ENCODE peak calls at places on chromosomes 1 and 21, in nine cellular contexts. R, B, C, I, G, E, X, A and D are unnamed samples.
A peak's percentile ranks its signal among the peaks of the same experiment; 100 is the strongest.

GRCh38 chr1:218345673-218346390 is 696 bp downstream of the TGFB2 start:
- DNase-seq in C (peak; percentile 67), X (peak; percentile 75), G (peak; percentile 82), E (no peak), B (peak; percentile 70), I (no peak), R (peak; percentile 53), A (peak; percentile 85), D (no peak)

GRCh38 chr1:168112673-168113305 is 23.9 kb downstream of the GPR161 start:
- DNase-seq in B (peak; percentile 30), A (no peak), I (peak; percentile 22), E (no peak), G (peak; percentile 73), C (peak; percentile 52), R (no peak), X (no peak), D (peak; percentile 62)

GRCh38 chr1:63861055-63861691 is 87.4 kb downstream of the ROR1 start:
- DNase-seq in R (no peak), C (no peak), I (no peak), B (no peak), G (no peak), X (peak; percentile 39), A (no peak), E (no peak), D (no peak)

GRCh38 chr1:169201084-169201619 is 94.7 kb downstream of the ATP1B1 start:
- DNase-seq in I (no peak), A (no peak), R (no peak), X (no peak), G (no peak), C (peak; percentile 49), E (no peak), B (no peak), D (no peak)

GRCh38 chr1:101128851-101129250 is 103.3 kb upstream of the DPH5 start:
- DNase-seq in R (no peak), C (no peak), G (no peak), A (no peak), I (no peak), B (no peak), X (no peak), E (no peak), D (no peak)

GRCh38 chr1:241086686-241087085 is 270.3 kb downstream of the RGS7 start:
- DNase-seq in B (no peak), C (no peak), X (no peak), G (no peak), E (no peak), A (no peak), I (no peak), R (no peak), D (no peak)

GRCh38 chr1:2324553-2325366 is 66.6 kb downstream of the MORN1 start:
- DNase-seq in X (no peak), G (no peak), A (no peak), I (no peak), R (no peak), C (no peak), B (no peak), E (no peak), D (no peak)

GRCh38 chr1:58823481-58824010 is 39.7 kb upstream of the JUN start:
- DNase-seq in B (no peak), C (peak; percentile 94), E (no peak), A (no peak), R (peak; percentile 43), X (no peak), I (peak; percentile 62), G (peak; percentile 36), D (peak; percentile 84)

GRCh38 chr1:12772520-12772919 is 1.0 kb upstream of the PRAMEF12 start:
- DNase-seq in X (no peak), A (no peak), B (no peak), E (no peak), R (no peak), C (no peak), I (no peak), G (no peak), D (no peak)

GRCh38 chr1:43541721-43542401 is 11.2 kb downstream of the PTPRF start:
- DNase-seq in R (peak; percentile 91), X (peak; percentile 84), I (no peak), C (peak; percentile 40), G (no peak), E (peak; percentile 33), B (peak; percentile 94), A (no peak), D (no peak)

GRCh38 chr21:44372616-44373015 is 19.2 kb downstream of the TRPM2 start:
- DNase-seq in I (no peak), A (no peak), E (no peak), B (no peak), G (no peak), C (no peak), X (no peak), R (no peak), D (no peak)
- H3K4me3 ChIP-seq in I (no peak overlapping the region), A (no peak overlapping the region), E (no peak overlapping the region), B (no peak overlapping the region), G (no peak overlapping the region), C (no peak overlapping the region), X (no peak overlapping the region), R (no peak overlapping the region), D (no peak overlapping the region)

DNA sequence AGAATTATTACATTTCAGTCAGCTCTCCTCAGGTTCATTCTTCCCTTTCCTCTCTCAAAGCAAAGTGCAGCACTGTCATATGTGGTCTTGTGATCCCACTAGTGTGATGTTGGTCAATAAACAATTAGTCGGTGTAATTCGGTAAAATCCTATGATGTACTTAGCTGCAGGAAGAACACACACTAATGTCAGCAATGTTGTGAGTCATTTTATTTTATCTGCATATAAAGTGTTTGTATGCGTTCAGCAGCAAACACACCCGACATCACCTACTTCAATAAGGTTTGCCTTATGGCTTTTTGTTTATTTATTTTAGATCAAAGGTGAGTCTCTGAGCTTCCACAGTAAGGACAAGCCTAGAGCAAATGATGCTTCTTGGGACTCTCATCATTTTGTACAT is 47.8 kb downstream of the PTPN14 start:
- DNase-seq in R (no peak), X (no peak), G (no peak), I (no peak), A (no peak), B (no peak), E (no peak), C (peak; percentile 83), D (no peak)
- TF ChIP-seq CTCF in R (no peak), X (no peak), G (no peak), I (no peak), A (no peak), B (no peak), E (no peak), C (no peak), D (no peak)

DNA sequence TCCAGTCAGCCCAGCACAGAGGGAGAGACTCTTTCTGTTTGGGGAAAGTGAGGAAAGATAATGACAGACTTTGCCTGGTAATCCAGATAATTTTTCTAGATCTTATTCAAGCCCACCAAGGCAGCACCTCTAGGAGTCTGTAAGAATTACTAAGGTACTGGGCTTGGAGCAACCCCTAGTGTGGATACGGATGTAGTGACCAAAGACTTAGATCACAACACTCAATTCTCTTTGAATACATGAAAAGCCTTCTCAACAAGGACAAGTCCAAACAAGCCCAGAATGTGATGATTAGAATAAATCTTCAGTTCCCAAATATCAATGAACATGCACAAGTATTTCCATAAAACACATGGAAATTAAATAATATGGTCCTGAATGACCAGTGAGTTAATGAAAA is 206.9 kb downstream of the MRPL39 start:
- DNase-seq in I (no peak), G (no peak), E (no peak), B (no peak), X (no peak), R (no peak), C (peak; percentile 2), A (no peak), D (no peak)
- H3K4me3 ChIP-seq in I (no peak overlapping the region), G (no peak overlapping the region), E (no peak overlapping the region), B (no peak overlapping the region), X (no peak overlapping the region), R (no peak overlapping the region), C (no peak overlapping the region), A (no peak overlapping the region), D (no peak overlapping the region)

GRCh38 chr1:69312055-69312732 is 255.5 kb upstream of the LRRC7 start:
- DNase-seq in C (no peak), I (no peak), X (no peak), E (no peak), G (no peak), A (peak; percentile 93), B (no peak), R (no peak), D (no peak)
- TF ChIP-seq CTCF in C (no peak), I (no peak), X (no peak), E (no peak), G (no peak), A (peak; percentile 44), B (no peak), R (no peak), D (no peak)

GRCh38 chr1:109864960-109865611 is 45.6 kb upstream of the CSF1 start:
- DNase-seq in I (no peak), R (no peak), X (peak; percentile 48), A (no peak), B (no peak), C (peak; percentile 75), E (no peak), G (no peak), D (peak; percentile 56)

GRCh38 chr1:109869141-109869540 is 41.5 kb upstream of the CSF1 start:
- DNase-seq in C (no peak), G (no peak), A (no peak), X (no peak), B (no peak), R (no peak), I (no peak), E (no peak), D (no peak)

GRCh38 chr1:109866071-109866470 is 44.6 kb upstream of the CSF1 start:
- DNase-seq in E (no peak), G (no peak), R (no peak), B (no peak), I (no peak), A (no peak), C (no peak), X (no peak), D (no peak)

GRCh38 chr1:109863699-109864062 is 47.0 kb upstream of the CSF1 start:
- DNase-seq in X (no peak), E (no peak), C (peak; percentile 44), R (no peak), B (no peak), I (no peak), G (no peak), A (no peak), D (no peak)

DNA sequence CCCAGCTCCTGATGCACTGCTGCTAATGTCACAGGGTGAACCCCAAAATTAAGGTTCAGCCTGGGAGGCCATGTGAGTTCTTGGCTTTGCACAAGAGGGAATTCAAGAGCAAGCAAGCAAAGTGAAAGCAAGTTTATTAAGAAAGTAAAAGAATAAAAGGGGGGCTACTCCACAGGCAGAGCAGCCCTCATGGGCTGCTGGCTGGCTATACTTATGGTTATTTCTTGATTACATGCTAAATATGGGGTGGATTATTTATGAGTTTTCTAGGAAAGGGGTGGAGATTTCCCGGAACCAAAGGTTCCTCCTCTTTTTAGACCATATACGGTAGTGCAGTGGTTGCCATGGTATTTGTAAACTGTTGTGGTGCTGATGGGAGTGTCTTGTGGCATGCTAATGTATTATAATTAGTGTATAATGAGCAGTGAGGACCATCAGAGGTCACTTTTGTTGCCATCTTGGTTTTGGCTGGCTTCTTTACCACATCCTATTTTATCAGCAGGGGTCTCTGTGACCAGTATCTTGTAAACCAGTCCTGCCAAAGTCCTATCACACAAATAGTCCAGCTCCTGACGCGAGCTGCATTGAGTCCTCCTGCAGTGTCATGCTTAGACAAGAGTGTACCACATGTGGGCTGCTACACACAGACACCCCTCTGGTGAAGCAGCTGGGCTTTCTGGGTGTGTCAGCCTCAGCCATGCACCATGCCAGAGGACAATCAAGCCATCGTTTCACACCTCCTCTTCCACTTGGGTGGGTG is 46.4 kb upstream of the CSF1 start:
- DNase-seq in E (no peak), B (no peak), R (no peak), G (no peak), C (peak; percentile 65), A (no peak), X (no peak), I (peak; percentile 12), D (no peak)
- H3K4me3 ChIP-seq in E (no peak overlapping the region), B (no peak overlapping the region), R (no peak overlapping the region), G (no peak overlapping the region), C (no peak overlapping the region), A (no peak overlapping the region), X (no peak overlapping the region), I (no peak overlapping the region), D (no peak overlapping the region)